ENCODE peak calls at places on chromosome 3, in eight cellular contexts. F, Z, Y, S, C, W, V and R are unnamed samples.

GRCh38 chr3:83863380-83863779 is 1095.4 kb upstream of the CADM2 start:
- DNase-seq in F (no peak), Z (no peak), Y (no peak), S (no peak), C (no peak), W (no peak), V (no peak), R (no peak)

GRCh38 chr3:9026320-9027040 is 63.2 kb upstream of the RAD18 start:
- DNase-seq in F (no peak), Z (no peak), Y (no peak), S (no peak), C (no peak), W (no peak), V (no peak), R (no peak)

GRCh38 chr3:187242435-187242834 is 45.1 kb downstream of the RTP1 start:
- DNase-seq in F (no peak), Z (no peak), Y (no peak), S (peak), C (no peak), W (no peak), V (no peak), R (no peak)

GRCh38 chr3:99242271-99242670 is 340.8 kb upstream of the DCBLD2 start:
- DNase-seq in F (no peak), Z (no peak), Y (no peak), S (peak), C (no peak), W (no peak), V (no peak), R (no peak)

GRCh38 chr3:126971891-126972351 is 11.0 kb upstream of the PLXNA1 start:
- DNase-seq in F (no peak), Z (peak), Y (peak), S (peak), C (peak), W (peak), V (no peak), R (no peak)

GRCh38 chr3:72279631-72280041 is 494.7 kb upstream of the PROK2 start:
- DNase-seq in F (no peak), Z (no peak), Y (no peak), S (no peak), C (peak), W (no peak), V (no peak), R (no peak)

GRCh38 chr3:32278714-32279113 is 40.2 kb downstream of the CMTM8 start:
- DNase-seq in F (no peak), Z (no peak), Y (no peak), S (peak), C (no peak), W (no peak), V (no peak), R (no peak)

GRCh38 chr3:28104896-28105554 is 136.4 kb upstream of the CMC1 start:
- DNase-seq in F (no peak), Z (no peak), Y (no peak), S (no peak), C (no peak), W (no peak), V (no peak), R (no peak)

GRCh38 chr3:111668912-111669488 is 73.9 kb upstream of the ZBED2 start:
- DNase-seq in F (no peak), Z (no peak), Y (no peak), S (peak), C (no peak), W (no peak), V (peak), R (no peak)

DNA sequence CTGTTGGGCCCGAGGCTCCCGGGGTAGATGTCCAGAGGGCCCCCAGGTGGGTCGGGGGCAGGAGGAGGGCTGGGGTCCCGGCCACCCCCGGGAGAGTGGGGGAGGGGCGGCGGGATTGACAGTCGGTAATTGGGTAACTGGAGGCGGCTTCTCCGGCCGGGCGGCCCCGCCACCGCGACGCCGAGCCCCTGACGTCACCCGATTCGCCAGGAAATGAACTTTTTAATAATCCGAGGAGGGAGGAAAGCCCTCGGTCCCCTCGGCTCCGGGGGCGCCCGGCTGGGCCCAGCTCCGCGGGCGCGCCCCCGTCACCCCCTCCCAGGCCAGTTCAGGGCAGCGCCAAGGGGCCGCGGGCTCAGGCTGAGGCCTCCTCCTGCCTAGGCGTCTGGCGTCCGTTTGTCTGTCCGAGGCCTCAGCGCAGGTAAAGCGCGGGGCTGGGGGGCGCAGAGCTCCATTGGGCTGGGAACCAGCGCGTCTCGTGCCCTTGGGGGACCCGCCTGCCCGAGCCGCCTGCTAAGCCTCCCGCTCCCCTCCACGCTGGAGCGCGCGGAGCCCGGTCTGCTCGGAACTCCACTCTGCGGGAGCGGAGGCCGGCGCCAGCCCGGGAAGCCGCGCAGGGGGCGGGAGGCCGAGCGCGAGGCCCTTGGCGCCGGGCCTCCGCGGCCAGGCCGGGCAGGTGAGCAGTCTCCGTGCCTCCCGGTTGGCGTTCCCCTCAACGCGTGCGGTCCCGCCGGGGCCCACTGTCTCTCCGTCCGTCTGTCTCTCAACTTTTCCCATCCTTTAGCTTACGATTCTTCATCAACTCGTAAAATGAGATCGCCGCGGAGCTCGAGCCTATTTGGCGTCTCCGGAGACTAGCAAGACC is 3.8 kb downstream of the GATA2 start:
- DNase-seq in F (peak), Z (peak), Y (no peak), S (no peak), C (peak), W (no peak), V (no peak), R (peak)
- TF ChIP-seq POLR2A in F (no peak), Z (peak), Y (no peak), S (no peak), C (peak), W (no peak), V (no peak), R (peak)

GRCh38 chr3:101812895-101813294 is 33.9 kb downstream of the NXPE3 start:
- DNase-seq in F (no peak), Z (no peak), Y (no peak), S (no peak), C (no peak), W (no peak), V (no peak), R (no peak)

GRCh38 chr3:101816215-101817149 is 32.8 kb upstream of the NFKBIZ start:
- DNase-seq in F (no peak), Z (no peak), Y (no peak), S (no peak), C (peak), W (no peak), V (no peak), R (no peak)

GRCh38 chr3:101813817-101814440 is 34.9 kb downstream of the NXPE3 start:
- DNase-seq in F (no peak), Z (no peak), Y (no peak), S (peak), C (no peak), W (no peak), V (peak), R (no peak)

GRCh38 chr3:101811875-101812274 is 32.9 kb downstream of the NXPE3 start:
- DNase-seq in F (no peak), Z (no peak), Y (no peak), S (no peak), C (no peak), W (no peak), V (no peak), R (no peak)

GRCh38 chr3:101814835-101815234 is 34.5 kb upstream of the NFKBIZ start:
- DNase-seq in F (no peak), Z (no peak), Y (no peak), S (no peak), C (no peak), W (no peak), V (no peak), R (no peak)
- TF ChIP-seq POLR2A in F (no peak), Z (no peak), Y (no peak), S (no peak), C (no peak), W (no peak), V (no peak), R (no peak)

DNA sequence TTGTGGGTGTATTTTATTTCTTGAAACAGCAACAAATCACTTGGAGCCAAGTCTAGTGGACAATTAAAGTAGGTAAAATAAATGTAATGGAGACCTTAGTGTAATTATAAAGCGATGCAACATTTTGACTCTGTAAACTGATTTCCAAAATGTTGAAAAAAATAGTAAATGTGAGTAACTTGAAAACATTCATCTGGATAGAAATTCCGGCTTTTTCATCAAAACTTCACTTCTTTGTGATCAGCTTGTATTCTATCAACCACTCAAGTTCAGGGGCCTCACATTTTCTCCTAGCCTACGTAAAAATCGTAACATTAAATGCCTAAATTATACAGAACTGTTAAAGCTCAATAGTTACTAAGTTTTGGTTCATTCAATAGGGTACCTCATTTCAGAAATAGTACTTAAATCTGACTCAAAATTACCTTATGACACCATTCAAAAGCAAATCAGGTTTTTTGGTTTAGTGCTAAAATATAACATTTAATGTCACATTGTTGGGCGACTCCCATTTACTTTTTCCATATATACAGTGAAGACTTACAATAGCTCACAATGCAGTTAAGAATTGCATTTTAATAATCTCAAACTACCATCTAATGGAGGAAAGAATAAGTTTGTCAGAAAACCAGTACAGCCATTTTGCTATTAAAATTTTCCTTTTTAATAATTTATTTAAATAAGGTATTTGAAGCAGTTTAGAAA is 12.7 kb downstream of the CCNL1 start:
- DNase-seq in F (no peak), Z (no peak), Y (no peak), S (no peak), C (no peak), W (no peak), V (no peak), R (no peak)
- TF ChIP-seq POLR2A in F (no peak), Z (no peak), Y (peak), S (peak), C (no peak), W (no peak), V (no peak), R (no peak)

DNA sequence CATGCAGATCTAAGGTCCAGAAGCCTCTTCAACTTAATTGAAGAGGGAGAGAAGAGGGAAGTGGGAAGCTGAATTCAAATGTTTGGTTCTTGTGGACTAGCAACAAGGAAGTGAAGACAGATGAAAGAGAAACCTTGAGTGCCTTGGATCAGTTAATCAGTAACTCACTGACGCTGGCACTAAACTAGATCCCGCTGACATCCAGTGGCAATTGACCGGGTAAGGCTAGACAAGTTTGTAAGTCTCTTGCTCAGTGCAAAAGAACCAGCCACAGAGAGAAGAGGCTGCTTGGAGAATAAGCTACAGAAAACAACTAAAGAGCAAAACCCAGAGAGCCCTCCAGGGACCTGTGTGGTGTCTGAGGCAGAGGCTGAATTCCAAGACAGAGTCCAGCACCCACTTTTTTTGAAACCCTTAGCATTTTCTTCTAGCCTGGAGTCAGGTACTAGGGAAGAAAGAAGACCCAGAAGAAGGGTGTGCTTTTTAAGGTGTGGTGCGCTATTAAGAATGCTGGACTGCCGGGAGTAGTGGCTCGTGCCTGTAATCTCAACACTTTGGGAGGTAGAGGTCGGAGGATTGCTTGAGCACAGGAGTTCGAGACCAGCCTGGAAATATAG is 6.9 kb downstream of the PLCH1 start:
- DNase-seq in F (no peak), Z (peak), Y (peak), S (no peak), C (no peak), W (no peak), V (peak), R (no peak)
- TF ChIP-seq POLR2A in F (no peak), Z (peak), Y (no peak), S (no peak), C (no peak), W (no peak), V (no peak), R (no peak)

GRCh38 chr3:16484216-16484615 is 29.3 kb downstream of the RFTN1 start:
- DNase-seq in F (peak), Z (peak), Y (peak), S (peak), C (peak), W (peak), V (no peak), R (peak)
- TF ChIP-seq POLR2A in F (no peak), Z (no peak), Y (no peak), S (no peak), C (no peak), W (no peak), V (no peak), R (no peak)